ENCODE peak calls at places on chromosomes 6 and 20, in ten cellular contexts. One of them, this sample, is unnamed.

GRCh38 chr6:33279971-33280511 is 3.1 kb downstream of the B3GALT4 start:
- DNase-seq in fibroblast of the aortic adventitia: peak; percentile 40
- DNase-seq in H1: peak; percentile 64
- DNase-seq in AG09309: no peak
- DNase-seq in astrocyte of the cerebellum: no peak
- DNase-seq in ascending aorta: no peak
- DNase-seq in CD8-positive, alpha-beta T cell: no peak
- DNase-seq in heart right ventricle: no peak
- DNase-seq in MM.1S: no peak
- DNase-seq in adrenal gland: no peak
- DNase-seq in this sample: no peak

GRCh38 chr20:36401336-36401735 is 95.2 kb downstream of the DLGAP4 start:
- DNase-seq in fibroblast of the aortic adventitia: no peak
- DNase-seq in H1: no peak
- DNase-seq in AG09309: no peak
- DNase-seq in astrocyte of the cerebellum: no peak
- DNase-seq in ascending aorta: no peak
- DNase-seq in CD8-positive, alpha-beta T cell: no peak
- DNase-seq in heart right ventricle: no peak
- DNase-seq in MM.1S: no peak
- DNase-seq in adrenal gland: no peak
- DNase-seq in this sample: no peak

GRCh38 chr20:25195962-25196700 is 619 bp downstream of the ENTPD6 start:
- DNase-seq in fibroblast of the aortic adventitia: no peak
- DNase-seq in H1: no peak
- DNase-seq in AG09309: no peak
- DNase-seq in astrocyte of the cerebellum: no peak
- DNase-seq in ascending aorta: no peak
- DNase-seq in CD8-positive, alpha-beta T cell: peak; percentile 21
- DNase-seq in heart right ventricle: no peak
- DNase-seq in MM.1S: peak; percentile 18
- DNase-seq in adrenal gland: peak; percentile 52
- DNase-seq in this sample: no peak

GRCh38 chr6:48177786-48178185 is 66.8 kb upstream of the PTCHD4 start:
- DNase-seq in fibroblast of the aortic adventitia: no peak
- DNase-seq in H1: no peak
- DNase-seq in AG09309: no peak
- DNase-seq in astrocyte of the cerebellum: no peak
- DNase-seq in ascending aorta: no peak
- DNase-seq in CD8-positive, alpha-beta T cell: no peak
- DNase-seq in heart right ventricle: no peak
- DNase-seq in MM.1S: no peak
- DNase-seq in adrenal gland: no peak
- DNase-seq in this sample: no peak

GRCh38 chr20:46557231-46557956 is 6.9 kb upstream of the OCSTAMP start:
- DNase-seq in fibroblast of the aortic adventitia: peak; percentile 70
- DNase-seq in H1: no peak
- DNase-seq in AG09309: peak; percentile 60
- DNase-seq in astrocyte of the cerebellum: no peak
- DNase-seq in ascending aorta: peak; percentile 67
- DNase-seq in CD8-positive, alpha-beta T cell: no peak
- DNase-seq in heart right ventricle: no peak
- DNase-seq in MM.1S: no peak
- DNase-seq in adrenal gland: peak; percentile 24
- DNase-seq in this sample: no peak

GRCh38 chr6:169589293-169589692 is 112.5 kb downstream of the WDR27 start:
- DNase-seq in fibroblast of the aortic adventitia: peak; percentile 12
- DNase-seq in H1: no peak
- DNase-seq in AG09309: no peak
- DNase-seq in astrocyte of the cerebellum: peak; percentile 80
- DNase-seq in ascending aorta: no peak
- DNase-seq in CD8-positive, alpha-beta T cell: peak; percentile 48
- DNase-seq in heart right ventricle: no peak
- DNase-seq in MM.1S: no peak
- DNase-seq in adrenal gland: no peak
- DNase-seq in this sample: no peak

GRCh38 chr6:142537612-142538478 is 236.0 kb downstream of the ADGRG6 start:
- DNase-seq in fibroblast of the aortic adventitia: peak; percentile 36
- DNase-seq in H1: peak; percentile 9
- DNase-seq in AG09309: no peak
- DNase-seq in astrocyte of the cerebellum: no peak
- DNase-seq in ascending aorta: no peak
- DNase-seq in CD8-positive, alpha-beta T cell: no peak
- DNase-seq in heart right ventricle: no peak
- DNase-seq in MM.1S: no peak
- DNase-seq in adrenal gland: no peak
- DNase-seq in this sample: no peak

GRCh38 chr6:5764401-5764955 is 242.2 kb downstream of the NRN1 start:
- DNase-seq in fibroblast of the aortic adventitia: peak; percentile 49
- DNase-seq in H1: no peak
- DNase-seq in AG09309: no peak
- DNase-seq in astrocyte of the cerebellum: no peak
- DNase-seq in ascending aorta: peak; percentile 79
- DNase-seq in CD8-positive, alpha-beta T cell: no peak
- DNase-seq in heart right ventricle: peak; percentile 80
- DNase-seq in MM.1S: no peak
- DNase-seq in adrenal gland: no peak
- DNase-seq in this sample: no peak

GRCh38 chr6:155108070-155108815 is 113.1 kb downstream of the TIAM2 start:
- DNase-seq in fibroblast of the aortic adventitia: no peak
- DNase-seq in H1: no peak
- DNase-seq in AG09309: no peak
- DNase-seq in astrocyte of the cerebellum: no peak
- DNase-seq in ascending aorta: no peak
- DNase-seq in CD8-positive, alpha-beta T cell: no peak
- DNase-seq in heart right ventricle: no peak
- DNase-seq in MM.1S: no peak
- DNase-seq in adrenal gland: no peak
- DNase-seq in this sample: no peak

GRCh38 chr20:25984933-25985332 is 288.3 kb upstream of the ZNF337 start:
- DNase-seq in fibroblast of the aortic adventitia: no peak
- DNase-seq in H1: no peak
- DNase-seq in AG09309: no peak
- DNase-seq in astrocyte of the cerebellum: no peak
- DNase-seq in ascending aorta: peak; percentile 80
- DNase-seq in CD8-positive, alpha-beta T cell: peak; percentile 56
- DNase-seq in heart right ventricle: peak; percentile 71
- DNase-seq in MM.1S: no peak
- DNase-seq in adrenal gland: peak; percentile 57
- DNase-seq in this sample: peak; percentile 9

GRCh38 chr20:50802289-50802688 is 7.4 kb downstream of the BCAS4 start:
- DNase-seq in fibroblast of the aortic adventitia: no peak
- DNase-seq in H1: no peak
- DNase-seq in AG09309: no peak
- DNase-seq in astrocyte of the cerebellum: no peak
- DNase-seq in ascending aorta: no peak
- DNase-seq in CD8-positive, alpha-beta T cell: no peak
- DNase-seq in heart right ventricle: no peak
- DNase-seq in MM.1S: no peak
- DNase-seq in adrenal gland: no peak
- DNase-seq in this sample: no peak

GRCh38 chr20:50801747-50802125 is 6.9 kb downstream of the BCAS4 start:
- DNase-seq in fibroblast of the aortic adventitia: no peak
- DNase-seq in H1: no peak
- DNase-seq in AG09309: no peak
- DNase-seq in astrocyte of the cerebellum: no peak
- DNase-seq in ascending aorta: no peak
- DNase-seq in CD8-positive, alpha-beta T cell: no peak
- DNase-seq in heart right ventricle: no peak
- DNase-seq in MM.1S: no peak
- DNase-seq in adrenal gland: no peak
- DNase-seq in this sample: no peak

GRCh38 chr20:50806126-50806768 is 11.4 kb downstream of the BCAS4 start:
- DNase-seq in fibroblast of the aortic adventitia: no peak
- DNase-seq in H1: no peak
- DNase-seq in AG09309: no peak
- DNase-seq in astrocyte of the cerebellum: no peak
- DNase-seq in ascending aorta: no peak
- DNase-seq in CD8-positive, alpha-beta T cell: no peak
- DNase-seq in heart right ventricle: no peak
- DNase-seq in MM.1S: no peak
- DNase-seq in adrenal gland: no peak
- DNase-seq in this sample: no peak

GRCh38 chr20:50804453-50805348 is 9.8 kb downstream of the BCAS4 start:
- DNase-seq in fibroblast of the aortic adventitia: no peak
- DNase-seq in H1: no peak
- DNase-seq in AG09309: no peak
- DNase-seq in astrocyte of the cerebellum: no peak
- DNase-seq in ascending aorta: no peak
- DNase-seq in CD8-positive, alpha-beta T cell: peak; percentile 38
- DNase-seq in heart right ventricle: no peak
- DNase-seq in MM.1S: no peak
- DNase-seq in adrenal gland: no peak
- DNase-seq in this sample: no peak

GRCh38 chr20:50805349-50805684 is 10.5 kb downstream of the BCAS4 start:
- DNase-seq in fibroblast of the aortic adventitia: no peak
- DNase-seq in H1: no peak
- DNase-seq in AG09309: no peak
- DNase-seq in astrocyte of the cerebellum: no peak
- DNase-seq in ascending aorta: no peak
- DNase-seq in CD8-positive, alpha-beta T cell: no peak
- DNase-seq in heart right ventricle: no peak
- DNase-seq in MM.1S: no peak
- DNase-seq in adrenal gland: no peak
- DNase-seq in this sample: no peak
- H3K4me3 ChIP-seq in fibroblast of the aortic adventitia: no peak overlapping the region
- H3K4me3 ChIP-seq in H1: no peak overlapping the region
- H3K4me3 ChIP-seq in AG09309: no peak overlapping the region
- H3K4me3 ChIP-seq in astrocyte of the cerebellum: no peak overlapping the region
- H3K4me3 ChIP-seq in ascending aorta: no peak overlapping the region
- H3K4me3 ChIP-seq in CD8-positive, alpha-beta T cell: peak overlapping the region; percentile 11
- H3K4me3 ChIP-seq in heart right ventricle: no peak overlapping the region
- H3K4me3 ChIP-seq in MM.1S: no peak overlapping the region
- H3K4me3 ChIP-seq in adrenal gland: no peak overlapping the region
- H3K4me3 ChIP-seq in this sample: no peak overlapping the region

GRCh38 chr6:26257272-26257671 is 107.7 kb upstream of the BTN3A2 start:
- DNase-seq in fibroblast of the aortic adventitia: no peak
- DNase-seq in H1: no peak
- DNase-seq in AG09309: no peak
- DNase-seq in astrocyte of the cerebellum: no peak
- DNase-seq in ascending aorta: no peak
- DNase-seq in CD8-positive, alpha-beta T cell: no peak
- DNase-seq in heart right ventricle: no peak
- DNase-seq in MM.1S: no peak
- DNase-seq in adrenal gland: no peak
- DNase-seq in this sample: no peak

GRCh38 chr6:26260110-26260637 is 104.8 kb upstream of the BTN3A2 start:
- DNase-seq in fibroblast of the aortic adventitia: no peak
- DNase-seq in H1: no peak
- DNase-seq in AG09309: no peak
- DNase-seq in astrocyte of the cerebellum: no peak
- DNase-seq in ascending aorta: no peak
- DNase-seq in CD8-positive, alpha-beta T cell: no peak
- DNase-seq in heart right ventricle: no peak
- DNase-seq in MM.1S: no peak
- DNase-seq in adrenal gland: no peak
- DNase-seq in this sample: no peak

GRCh38 chr6:26254666-26255176 is 110.3 kb upstream of the BTN3A2 start:
- DNase-seq in fibroblast of the aortic adventitia: no peak
- DNase-seq in H1: no peak
- DNase-seq in AG09309: no peak
- DNase-seq in astrocyte of the cerebellum: no peak
- DNase-seq in ascending aorta: no peak
- DNase-seq in CD8-positive, alpha-beta T cell: no peak
- DNase-seq in heart right ventricle: no peak
- DNase-seq in MM.1S: no peak
- DNase-seq in adrenal gland: no peak
- DNase-seq in this sample: no peak

GRCh38 chr6:26260791-26261484 is 104.1 kb upstream of the BTN3A2 start:
- DNase-seq in fibroblast of the aortic adventitia: no peak
- DNase-seq in H1: no peak
- DNase-seq in AG09309: no peak
- DNase-seq in astrocyte of the cerebellum: no peak
- DNase-seq in ascending aorta: no peak
- DNase-seq in CD8-positive, alpha-beta T cell: no peak
- DNase-seq in heart right ventricle: no peak
- DNase-seq in MM.1S: no peak
- DNase-seq in adrenal gland: no peak
- DNase-seq in this sample: no peak

DNA sequence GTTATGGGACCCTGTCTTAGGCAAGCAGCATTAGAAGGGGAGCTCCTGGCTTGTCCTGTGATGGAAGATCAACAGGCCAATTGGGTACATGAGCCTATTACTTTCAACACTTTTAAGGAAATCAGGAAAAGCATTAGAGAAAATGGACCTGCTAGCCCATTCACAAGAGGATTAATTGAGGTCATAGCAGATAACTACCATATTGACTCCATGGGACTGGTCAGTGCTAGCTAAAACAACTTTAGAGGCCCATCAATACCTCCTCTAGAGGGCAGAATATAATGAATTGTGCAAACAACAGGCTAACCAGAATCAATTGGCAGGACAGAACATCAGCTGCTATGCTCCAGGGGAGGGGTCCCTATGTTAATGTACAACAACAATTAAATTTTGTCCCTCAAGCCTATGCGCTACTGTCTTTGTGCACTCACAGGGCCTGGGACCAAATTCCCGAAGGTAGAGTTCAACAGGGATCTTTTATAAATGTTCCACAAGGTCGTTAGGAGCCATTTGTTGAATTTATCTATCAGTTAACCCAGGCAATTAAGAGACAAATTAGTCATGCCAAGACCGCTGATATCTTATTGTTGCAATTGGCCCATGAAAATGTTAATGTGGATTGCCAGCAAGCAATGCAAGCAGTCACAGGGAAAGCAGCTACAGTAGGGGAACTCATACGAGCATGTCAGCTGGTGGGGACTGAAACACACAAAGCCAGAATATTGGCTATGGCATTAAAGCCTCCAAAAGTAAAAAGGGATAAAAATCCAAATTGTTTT is 106.6 kb upstream of the BTN3A2 start:
- DNase-seq in fibroblast of the aortic adventitia: no peak
- DNase-seq in H1: no peak
- DNase-seq in AG09309: no peak
- DNase-seq in astrocyte of the cerebellum: no peak
- DNase-seq in ascending aorta: no peak
- DNase-seq in CD8-positive, alpha-beta T cell: no peak
- DNase-seq in heart right ventricle: no peak
- DNase-seq in MM.1S: no peak
- DNase-seq in adrenal gland: no peak
- DNase-seq in this sample: no peak
- TF ChIP-seq CTCF in fibroblast of the aortic adventitia: peak; percentile 3
- TF ChIP-seq CTCF in H1: peak; percentile 9
- TF ChIP-seq CTCF in AG09309: peak; percentile 29
- TF ChIP-seq CTCF in astrocyte of the cerebellum: peak; percentile 23
- TF ChIP-seq CTCF in ascending aorta: no peak
- TF ChIP-seq CTCF in CD8-positive, alpha-beta T cell: no peak
- TF ChIP-seq CTCF in heart right ventricle: no peak
- TF ChIP-seq CTCF in MM.1S: peak; percentile 36
- TF ChIP-seq CTCF in adrenal gland: no peak
- TF ChIP-seq CTCF in this sample: peak; percentile 35

GRCh38 chr6:21668794-21669193 is 75.2 kb downstream of the SOX4 start:
- DNase-seq in fibroblast of the aortic adventitia: no peak
- DNase-seq in H1: no peak
- DNase-seq in AG09309: no peak
- DNase-seq in astrocyte of the cerebellum: no peak
- DNase-seq in ascending aorta: no peak
- DNase-seq in CD8-positive, alpha-beta T cell: no peak
- DNase-seq in heart right ventricle: no peak
- DNase-seq in MM.1S: no peak
- DNase-seq in adrenal gland: no peak
- DNase-seq in this sample: no peak
- H3K4me3 ChIP-seq in fibroblast of the aortic adventitia: no peak overlapping the region
- H3K4me3 ChIP-seq in H1: peak overlapping the region; percentile 84
- H3K4me3 ChIP-seq in AG09309: no peak overlapping the region
- H3K4me3 ChIP-seq in astrocyte of the cerebellum: no peak overlapping the region
- H3K4me3 ChIP-seq in ascending aorta: peak overlapping the region; percentile 2
- H3K4me3 ChIP-seq in CD8-positive, alpha-beta T cell: no peak overlapping the region
- H3K4me3 ChIP-seq in heart right ventricle: no peak overlapping the region
- H3K4me3 ChIP-seq in MM.1S: no peak overlapping the region
- H3K4me3 ChIP-seq in adrenal gland: no peak overlapping the region
- H3K4me3 ChIP-seq in this sample: no peak overlapping the region

GRCh38 chr6:160733045-160733646 is 31.1 kb downstream of the PLG start:
- DNase-seq in fibroblast of the aortic adventitia: peak; percentile 48
- DNase-seq in H1: no peak
- DNase-seq in AG09309: peak; percentile 23
- DNase-seq in astrocyte of the cerebellum: peak; percentile 16
- DNase-seq in ascending aorta: no peak
- DNase-seq in CD8-positive, alpha-beta T cell: no peak
- DNase-seq in heart right ventricle: peak; percentile 31
- DNase-seq in MM.1S: peak; percentile 23
- DNase-seq in adrenal gland: peak; percentile 54
- DNase-seq in this sample: no peak
- TF ChIP-seq CTCF in fibroblast of the aortic adventitia: peak; percentile 60
- TF ChIP-seq CTCF in H1: peak; percentile 65
- TF ChIP-seq CTCF in AG09309: peak; percentile 78
- TF ChIP-seq CTCF in astrocyte of the cerebellum: peak; percentile 72
- TF ChIP-seq CTCF in ascending aorta: peak; percentile 56
- TF ChIP-seq CTCF in CD8-positive, alpha-beta T cell: peak; percentile 25
- TF ChIP-seq CTCF in heart right ventricle: peak; percentile 61
- TF ChIP-seq CTCF in MM.1S: peak; percentile 54
- TF ChIP-seq CTCF in adrenal gland: peak; percentile 69
- TF ChIP-seq CTCF in this sample: peak; percentile 61

This sample was measured in retinal pigment epithelial cell.